ENCODE peak calls at places on chromosomes 16 and 17, in seven cellular contexts. Z is NCI-H2081; D is activated T-cell treated with anti-CD3 and anti-CD28 coated beads, Interleukin-2, amount 50 U/mL, for 1 hour; E is choroid plexus epithelial cell; Q is T-cell; S is OCI-M1; J is frontal cortex. V is an unnamed sample.

GRCh38 chr17:69853533-69854262 is 221.3 kb upstream of the KCNJ16 start:
- DNase-seq in D (no peak), J (no peak), E (peak), S (peak), Z (no peak), Q (no peak), V (no peak)

GRCh38 chr16:48511071-48511540 is 98.9 kb downstream of the N4BP1 start:
- DNase-seq in Z (no peak), J (no peak), D (no peak), E (peak), Q (no peak), S (no peak), V (peak)

GRCh38 chr16:17108596-17108995 is 362.2 kb downstream of the XYLT1 start:
- DNase-seq in J (no peak), E (no peak), Q (no peak), S (no peak), Z (no peak), D (no peak), V (no peak)

GRCh38 chr16:67539271-67539670 is 10.6 kb downstream of the RIPOR1 start:
- DNase-seq in Q (no peak), S (no peak), D (no peak), E (no peak), Z (no peak), J (no peak), V (no peak)

GRCh38 chr17:69870751-69871199 is 204.2 kb upstream of the KCNJ16 start:
- DNase-seq in S (no peak), Z (no peak), E (peak), Q (no peak), D (no peak), J (no peak), V (no peak)

GRCh38 chr16:5633845-5634440 is 536.3 kb upstream of the EEF2KMT start:
- DNase-seq in Q (no peak), E (peak), S (peak), D (no peak), J (no peak), Z (no peak), V (no peak)

GRCh38 chr16:67430504-67431076 is 331 bp upstream of the HSD11B2 start:
- DNase-seq in S (no peak), Q (no peak), E (no peak), D (peak), Z (peak), J (peak), V (peak)

GRCh38 chr16:84907575-84907974 is 87.8 kb downstream of the CRISPLD2 start:
- DNase-seq in S (no peak), Q (no peak), J (no peak), Z (no peak), D (no peak), E (peak), V (no peak)